ENCODE peak calls at places on chromosomes 1 and 21, in five cellular contexts. G, K, O, X and F are unnamed samples.

GRCh38 chr1:51567653-51568052 is 48.6 kb upstream of the EPS15 start:
- DNase-seq in K (no peak), G (no peak), X (no peak), O (no peak), F (no peak)

GRCh38 chr1:37561794-37562132 is 5.0 kb downstream of the DNALI1 start:
- DNase-seq in O (peak), G (no peak), K (peak), X (peak), F (no peak)

GRCh38 chr1:53578358-53578757 is 119.2 kb downstream of the DMRTB1 start:
- DNase-seq in G (no peak), X (no peak), O (no peak), K (no peak), F (no peak)

GRCh38 chr1:168913711-168914463 is 184.9 kb upstream of the DPT start:
- DNase-seq in G (no peak), K (no peak), O (no peak), X (no peak), F (no peak)

GRCh38 chr1:186843931-186844330 is 15.2 kb downstream of the PLA2G4A start:
- DNase-seq in X (no peak), G (no peak), O (no peak), K (no peak), F (no peak)

GRCh38 chr1:242623118-242623517 is 98.6 kb upstream of the PLD5 start:
- DNase-seq in X (no peak), G (no peak), K (no peak), O (no peak), F (no peak)

GRCh38 chr1:147598631-147599361 is 57.5 kb downstream of the BCL9 start:
- DNase-seq in G (no peak), O (peak), X (peak), K (peak), F (no peak)

GRCh38 chr1:166869318-166870099 is 6.6 kb downstream of the TADA1 start:
- DNase-seq in O (no peak), K (no peak), G (no peak), X (no peak), F (no peak)

GRCh38 chr1:200737647-200738296 is 921 bp upstream of the CAMSAP2 start:
- DNase-seq in X (no peak), G (no peak), K (no peak), O (no peak), F (no peak)

GRCh38 chr1:214801191-214801590 is 198.2 kb downstream of the CENPF start:
- DNase-seq in O (no peak), K (no peak), G (no peak), X (no peak), F (no peak)

GRCh38 chr1:154400381-154400801 is 4.8 kb upstream of the IL6R start:
- DNase-seq in G (no peak), X (no peak), O (no peak), K (no peak), F (no peak)

GRCh38 chr1:192512426-192513125 is 63.0 kb upstream of the RGS1 start:
- DNase-seq in O (no peak), K (no peak), G (no peak), X (no peak), F (no peak)

GRCh38 chr1:162365284-162366041 is 11.2 kb downstream of the SPATA46 start:
- DNase-seq in K (no peak), X (no peak), O (no peak), G (no peak), F (no peak)

GRCh38 chr1:89800718-89801117 is 20.1 kb upstream of the LRRC8D start:
- DNase-seq in X (no peak), O (no peak), K (no peak), G (no peak), F (no peak)

GRCh38 chr1:61687901-61688300 is 37.0 kb downstream of the TM2D1 start:
- DNase-seq in G (no peak), O (no peak), X (no peak), K (no peak), F (no peak)

GRCh38 chr1:237702161-237702560 is 188.6 kb downstream of the ZP4 start:
- DNase-seq in X (no peak), O (no peak), G (no peak), K (no peak), F (no peak)

GRCh38 chr21:45994738-45995685 is 13.4 kb downstream of the COL6A1 start:
- DNase-seq in G (no peak), O (peak), X (no peak), K (no peak), F (no peak)

GRCh38 chr21:33396966-33397365 is 6.2 kb upstream of the IFNGR2 start:
- DNase-seq in O (no peak), X (no peak), G (no peak), K (no peak), F (no peak)

GRCh38 chr21:37833301-37833700 is 83.0 kb downstream of the KCNJ6 start:
- DNase-seq in K (no peak), X (no peak), O (no peak), G (no peak), F (no peak)

GRCh38 chr1:16139473-16139962 is 16.4 kb downstream of the EPHA2 start:
- DNase-seq in G (peak), X (no peak), O (peak), K (no peak), F (no peak)

GRCh38 chr1:72643142-72643541 is 360.8 kb upstream of the NEGR1 start:
- DNase-seq in G (no peak), O (no peak), K (no peak), X (no peak), F (no peak)

GRCh38 chr21:31873696-31874599 is 1.1 kb downstream of the HUNK start:
- DNase-seq in K (peak), G (no peak), X (peak), O (peak), F (peak)

GRCh38 chr1:165631403-165632151 is 543 bp downstream of the MGST3 start:
- DNase-seq in X (peak), K (peak), O (peak), G (peak), F (peak)

GRCh38 chr1:11596295-11596694 is 57.9 kb downstream of the FBXO2 start:
- DNase-seq in X (no peak), G (no peak), O (no peak), K (no peak), F (no peak)

GRCh38 chr1:39689214-39689613 is 2.0 kb downstream of the HPCAL4 start:
- DNase-seq in X (no peak), K (no peak), O (no peak), G (no peak), F (no peak)

GRCh38 chr1:157044326-157044725 is 1.2 kb downstream of the ARHGEF11 start:
- DNase-seq in X (no peak), O (no peak), G (no peak), K (no peak), F (no peak)

GRCh38 chr1:53949651-53950050 is 3.5 kb downstream of the LRRC42 start:
- DNase-seq in G (no peak), X (no peak), O (no peak), K (no peak), F (no peak)

GRCh38 chr1:22275211-22275610 is 132.3 kb upstream of the WNT4 start:
- DNase-seq in O (no peak), G (no peak), K (no peak), X (no peak), F (no peak)

GRCh38 chr1:167824163-167824794 is 89.7 kb downstream of the ADCY10 start:
- DNase-seq in K (no peak), O (no peak), X (no peak), G (no peak), F (no peak)

GRCh38 chr1:101476541-101476940 is 239.7 kb downstream of the S1PR1 start:
- DNase-seq in K (no peak), O (no peak), X (no peak), G (no peak), F (no peak)

GRCh38 chr1:89965203-89965900 is 29.6 kb upstream of the ZNF326 start:
- DNase-seq in O (no peak), G (no peak), X (no peak), K (no peak), F (no peak)

GRCh38 chr1:10866314-10867091 is 70.1 kb upstream of the CASZ1 start:
- DNase-seq in O (peak), K (no peak), X (peak), G (peak), F (peak)

GRCh38 chr1:119714583-119714982 is 2.8 kb downstream of the PHGDH start:
- DNase-seq in O (no peak), X (no peak), G (no peak), K (no peak), F (no peak)

GRCh38 chr1:88787023-88787903 is 103.2 kb downstream of the PKN2 start:
- DNase-seq in O (no peak), K (no peak), G (no peak), X (no peak), F (no peak)